ENCODE peak calls at places on chromosomes 2 and 18, in four cellular contexts. P is Panc1, R is lung, W is heart right ventricle. J is an unnamed sample.

GRCh38 chr2:160792837-160793236 is 299.2 kb upstream of the RBMS1 start:
- DNase-seq in P (no peak), R (peak; percentile 41), W (no peak), J (no peak)

GRCh38 chr2:69693472-69694450 is 48.2 kb upstream of the ANXA4 start:
- DNase-seq in R (no peak), P (no peak), W (peak; percentile 22), J (no peak)

GRCh38 chr2:219440388-219441256 is 6.0 kb downstream of the SPEG start:
- DNase-seq in W (no peak), R (no peak), P (no peak), J (no peak)

GRCh38 chr2:175030380-175031271 is 25.4 kb upstream of the CHN1 start:
- DNase-seq in R (no peak), W (no peak), P (peak; percentile 25), J (no peak)

GRCh38 chr2:238945433-238946150 is 97.7 kb downstream of the TWIST2 start:
- DNase-seq in R (peak; percentile 53), W (peak; percentile 64), P (no peak), J (no peak)

GRCh38 chr18:24930478-24930877 is 421.5 kb downstream of the ZNF521 start:
- DNase-seq in R (no peak), P (no peak), W (no peak), J (no peak)

GRCh38 chr2:39663187-39663930 is 2.4 kb upstream of the TMEM178A start:
- DNase-seq in R (no peak), P (no peak), W (no peak), J (no peak)

GRCh38 chr2:149399934-149400615 is 69.7 kb downstream of the LYPD6 start:
- DNase-seq in W (no peak), P (no peak), R (no peak), J (no peak)

GRCh38 chr2:39523308-39524044 is 86.4 kb upstream of the MAP4K3 start:
- DNase-seq in W (no peak), P (no peak), R (no peak), J (no peak)

GRCh38 chr18:13235326-13235937 is 16.9 kb downstream of the LDLRAD4 start:
- DNase-seq in P (no peak), R (no peak), W (no peak), J (no peak)

GRCh38 chr2:173104156-173104555 is 28.5 kb downstream of the MAP3K20 start:
- DNase-seq in R (no peak), P (no peak), W (no peak), J (no peak)

GRCh38 chr2:195322324-195322723 is 334.7 kb upstream of the SLC39A10 start:
- DNase-seq in R (no peak), P (no peak), W (no peak), J (no peak)

GRCh38 chr2:109633284-109633961 is 19.3 kb downstream of the SOWAHC start:
- DNase-seq in P (no peak), W (no peak), R (no peak), J (no peak)

GRCh38 chr2:178806543-178806942 is 680 bp downstream of the TTN start:
- DNase-seq in P (no peak), R (no peak), W (no peak), J (no peak)

GRCh38 chr2:235413084-235413483 is 80.8 kb upstream of the AGAP1 start:
- DNase-seq in P (no peak), R (no peak), W (no peak), J (no peak)

GRCh38 chr18:4589056-4589800 is 134.1 kb upstream of the DLGAP1 start:
- DNase-seq in R (no peak), P (no peak), W (no peak), J (no peak)

GRCh38 chr2:135629520-135629919 is 98.2 kb downstream of the R3HDM1 start:
- DNase-seq in R (no peak), P (no peak), W (no peak), J (no peak)

GRCh38 chr2:166518634-166519390 is 24.8 kb upstream of the SCN7A start:
- DNase-seq in R (no peak), W (no peak), P (no peak), J (no peak)

GRCh38 chr2:8409461-8410260 is 272.2 kb upstream of the ID2 start:
- DNase-seq in P (no peak), R (no peak), W (no peak), J (no peak)

GRCh38 chr2:118706371-118706770 is 141.1 kb downstream of the EN1 start:
- DNase-seq in P (no peak), W (no peak), R (no peak), J (no peak)

GRCh38 chr2:15797231-15797945 is 143.0 kb upstream of the MYCN start:
- DNase-seq in P (no peak), R (no peak), W (no peak), J (no peak)

GRCh38 chr18:43159091-43159490 is 43.6 kb upstream of the RIT2 start:
- DNase-seq in P (no peak), W (no peak), R (no peak), J (no peak)

GRCh38 chr18:80166725-80167124 is 57.7 kb downstream of the ADNP2 start:
- DNase-seq in R (no peak), W (no peak), P (no peak), J (peak; percentile 17)

GRCh38 chr18:76461148-76461547 is 33.9 kb downstream of the ZNF516 start:
- DNase-seq in P (no peak), R (peak; percentile 21), W (no peak), J (no peak)

GRCh38 chr2:127348421-127349000 is 39.3 kb downstream of the MAP3K2 start:
- DNase-seq in W (no peak), P (no peak), R (no peak), J (no peak)

GRCh38 chr18:27750014-27750413 is 426.9 kb downstream of the CDH2 start:
- DNase-seq in P (no peak), R (no peak), W (no peak), J (no peak)

GRCh38 chr2:171553858-171554257 is 31.6 kb downstream of the CYBRD1 start:
- DNase-seq in P (peak; percentile 57), W (no peak), R (no peak), J (peak; percentile 28)

GRCh38 chr2:96154506-96155380 is 9.5 kb upstream of the DUSP2 start:
- DNase-seq in R (no peak), W (no peak), P (no peak), J (no peak)

GRCh38 chr2:235614176-235614860 is 120.5 kb downstream of the AGAP1 start:
- DNase-seq in W (no peak), P (no peak), R (no peak), J (peak; percentile 62)

GRCh38 chr2:199977984-199978415 is 22.6 kb downstream of the MAIP1 start:
- DNase-seq in P (no peak), R (no peak), W (no peak), J (no peak)

GRCh38 chr2:20473128-20473527 is 26.3 kb downstream of the RHOB start:
- DNase-seq in R (no peak), P (no peak), W (peak; percentile 39), J (no peak)

GRCh38 chr18:26804474-26804873 is 61.0 kb downstream of the AQP4 start:
- DNase-seq in P (no peak), W (no peak), R (no peak), J (peak; percentile 18)

GRCh38 chr18:13617826-13618515 is 108.4 kb downstream of the FAM210A start:
- DNase-seq in R (no peak), P (no peak), W (no peak), J (no peak)

GRCh38 chr2:30915485-30915884 is 108.2 kb upstream of the CAPN13 start:
- DNase-seq in P (no peak), W (peak; percentile 27), R (peak; percentile 38), J (no peak)

GRCh38 chr2:201260302-201260800 is at the start of gene CASP8:
- DNase-seq in W (no peak), P (no peak), R (peak; percentile 61), J (no peak)

GRCh38 chr2:3728104-3729054 is 25.0 kb downstream of the DCDC2C start:
- DNase-seq in W (no peak), P (peak; percentile 12), R (no peak), J (no peak)

GRCh38 chr2:65943099-65943786 is 491.7 kb upstream of the MEIS1 start:
- DNase-seq in P (no peak), R (no peak), W (no peak), J (no peak)

GRCh38 chr2:65939687-65940086 is 495.2 kb upstream of the MEIS1 start:
- DNase-seq in W (no peak), R (no peak), P (no peak), J (no peak)

GRCh38 chr2:65940856-65941255 is 494.1 kb upstream of the MEIS1 start:
- DNase-seq in R (no peak), W (no peak), P (no peak), J (no peak)

DNA sequence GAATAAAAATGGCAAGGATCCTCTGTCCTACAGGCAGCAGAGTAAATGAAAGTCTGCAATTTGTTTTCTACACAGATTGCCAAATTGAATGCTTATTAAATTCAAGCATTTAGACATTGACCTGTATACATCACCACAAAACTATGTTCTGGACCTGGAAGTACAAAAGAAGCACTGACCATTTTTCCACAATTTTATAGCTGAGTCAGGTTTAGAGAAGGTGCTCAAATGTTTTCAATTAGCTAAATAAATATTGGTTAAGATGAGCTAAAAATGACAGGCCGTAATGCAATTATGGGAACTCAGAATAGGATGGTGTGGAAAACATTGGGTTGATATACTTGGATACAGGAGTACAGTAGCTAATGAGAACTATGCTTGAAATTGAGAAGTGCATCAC is 490.7 kb upstream of the MEIS1 start:
- DNase-seq in P (no peak), R (no peak), W (no peak), J (no peak)
- H3K4me3 ChIP-seq in P (no peak overlapping the region), R (no peak overlapping the region), W (no peak overlapping the region), J (no peak overlapping the region)

GRCh38 chr18:54086046-54086802 is 138.2 kb downstream of the MBD2 start:
- DNase-seq in W (no peak), P (no peak), R (no peak), J (no peak)
- H3K27me3 ChIP-seq in W (no peaks in the 10 kb centered on the region), P (no peaks in the 10 kb centered on the region), R (no peaks in the 10 kb centered on the region), J (no peaks in the 10 kb centered on the region)

GRCh38 chr18:55406374-55407045 is 181.5 kb downstream of the TCF4 start:
- DNase-seq in P (no peak), W (no peak), R (no peak), J (peak; percentile 75)
- H3K4me3 ChIP-seq in P (peak overlapping the region; percentile 3), W (no peak overlapping the region), R (no peak overlapping the region), J (peak overlapping the region; percentile 43)

GRCh38 chr18:46560671-46561045 is 96.4 kb downstream of the LOXHD1 start:
- DNase-seq in P (no peak), R (no peak), W (no peak), J (no peak)

GRCh38 chr18:46562674-46563192 is 94.3 kb downstream of the LOXHD1 start:
- DNase-seq in W (no peak), R (no peak), P (no peak), J (no peak)

GRCh38 chr18:46559946-46560670 is 96.9 kb downstream of the LOXHD1 start:
- DNase-seq in P (no peak), R (no peak), W (no peak), J (no peak)

GRCh38 chr18:46566111-46566510 is 90.9 kb downstream of the LOXHD1 start:
- DNase-seq in R (no peak), W (no peak), P (no peak), J (no peak)

DNA sequence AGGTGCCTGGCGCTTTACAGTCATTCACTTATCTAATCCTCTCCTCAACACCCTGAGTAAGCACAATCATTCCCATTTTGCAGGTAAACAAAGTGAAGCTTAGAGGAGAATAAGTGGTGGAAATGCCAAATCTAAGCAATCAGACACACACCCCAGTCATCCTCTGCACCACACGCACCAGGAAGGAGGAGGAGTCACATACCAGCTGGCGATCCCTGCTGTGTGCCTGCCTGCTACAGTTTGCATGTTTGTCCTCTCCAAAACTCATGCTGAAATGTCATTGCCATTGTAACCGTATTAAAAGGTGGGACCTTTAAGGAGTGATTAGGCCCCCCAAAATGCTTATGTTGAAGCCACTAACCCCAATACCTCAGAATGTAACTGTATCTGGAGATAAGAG is 93.7 kb downstream of the LOXHD1 start:
- DNase-seq in P (no peak), R (no peak), W (no peak), J (no peak)
- H3K27me3 ChIP-seq in P (peaks cover 2% of the 10 kb centered on the region), R (no peaks in the 10 kb centered on the region), W (no peaks in the 10 kb centered on the region), J (no peaks in the 10 kb centered on the region)

J was measured in dorsolateral prefrontal cortex.